ENCODE peak calls at places on chromosome 11, in four cellular contexts. U is NCI-H1092 treated with DMSO at 0.1 percent for 48 hours; J is myocyte; B is effector memory CD4-positive, alpha-beta T cell. X is an unnamed sample.

GRCh38 chr11:2296913-2297622 is 4.7 kb downstream of the C11orf21 start:
- DNase-seq in J (no peak), B (no peak), U (no peak), X (no peak)

GRCh38 chr11:47688101-47688500 is 27.1 kb downstream of the AGBL2 start:
- DNase-seq in U (no peak), B (no peak), J (no peak), X (no peak)

GRCh38 chr11:8310743-8311298 is 47.1 kb upstream of the LMO1 start:
- DNase-seq in U (no peak), B (no peak), J (no peak), X (no peak)

GRCh38 chr11:67635231-67635521 is 4.4 kb downstream of the TBX10 start:
- DNase-seq in J (no peak), B (no peak), U (no peak), X (no peak)

GRCh38 chr11:69703711-69704507 is at the start of gene FGF19:
- DNase-seq in J (no peak), U (no peak), B (no peak), X (no peak)

GRCh38 chr11:94315664-94316063 is 11.3 kb downstream of the IZUMO1R start:
- DNase-seq in B (no peak), J (peak; percentile 64), U (no peak), X (peak; percentile 9)

GRCh38 chr11:47121731-47122130 is 54.9 kb downstream of the ARFGAP2 start:
- DNase-seq in J (no peak), U (no peak), B (no peak), X (no peak)

GRCh38 chr11:18936002-18936673 is 3.1 kb downstream of the MRGPRX1 start:
- DNase-seq in U (no peak), J (no peak), B (no peak), X (no peak)

GRCh38 chr11:67996622-67997459 is 7.1 kb downstream of the UNC93B1 start:
- DNase-seq in J (no peak), U (no peak), B (no peak), X (peak; percentile 57)

GRCh38 chr11:110979696-110980095 is 265.8 kb upstream of the POU2AF2 start:
- DNase-seq in U (no peak), J (no peak), B (no peak), X (no peak)

GRCh38 chr11:70552167-70552435 is 153.8 kb downstream of the CTTN start:
- DNase-seq in J (no peak), U (no peak), B (no peak), X (no peak)

X was measured in SJCRH30.